ENCODE peak calls at places on chromosomes 13 and 19, in seven cellular contexts. W, C, F, I, U, E and Z are unnamed samples.

GRCh38 chr19:46861691-46862503 is 1.1 kb downstream of the ARHGAP35 start:
- DNase-seq in C (no peak), W (no peak), E (no peak), U (no peak), I (no peak), F (no peak), Z (peak)

GRCh38 chr13:80341771-80342271 is 895 bp upstream of the SPRY2 start:
- DNase-seq in U (no peak), W (no peak), F (no peak), E (peak), I (peak), C (no peak), Z (peak)

GRCh38 chr19:1618157-1619093 is 13.2 kb upstream of the UQCR11 start:
- DNase-seq in E (peak), C (no peak), U (no peak), W (peak), I (peak), F (peak), Z (peak)

GRCh38 chr13:46728777-46729176 is 68.2 kb downstream of the ESD start:
- DNase-seq in F (no peak), U (no peak), C (no peak), E (peak), I (no peak), W (no peak), Z (peak)

GRCh38 chr13:33139186-33139585 is 123.0 kb downstream of the KL start:
- DNase-seq in F (no peak), W (no peak), U (no peak), C (no peak), I (no peak), E (no peak), Z (no peak)

GRCh38 chr13:20825476-20825875 is 51.7 kb upstream of the EEF1AKMT1 start:
- DNase-seq in I (no peak), F (no peak), E (no peak), U (no peak), W (no peak), C (no peak), Z (no peak)

GRCh38 chr13:30805603-30806011 is 70.3 kb downstream of the ALOX5AP start:
- DNase-seq in E (peak), I (peak), F (no peak), W (peak), C (no peak), U (no peak), Z (no peak)

GRCh38 chr19:43534305-43534612 is 1.3 kb downstream of the ZNF575 start:
- DNase-seq in E (no peak), I (no peak), F (no peak), U (no peak), W (no peak), C (no peak), Z (no peak)

GRCh38 chr13:60043262-60043661 is 120.5 kb downstream of the DIAPH3 start:
- DNase-seq in C (no peak), F (no peak), I (peak), E (no peak), W (no peak), U (no peak), Z (no peak)

GRCh38 chr13:30033681-30034447 is 183.4 kb upstream of the UBL3 start:
- DNase-seq in U (no peak), W (no peak), F (no peak), E (no peak), C (no peak), I (no peak), Z (no peak)

GRCh38 chr19:7871280-7871529 is 3.0 kb downstream of the PRR36 start:
- DNase-seq in F (no peak), E (no peak), I (no peak), W (no peak), U (no peak), C (no peak), Z (no peak)

GRCh38 chr19:35388277-35389054 is 17.6 kb downstream of the GPR42 start:
- DNase-seq in I (no peak), E (peak), C (no peak), U (no peak), F (no peak), W (no peak), Z (no peak)

GRCh38 chr19:50896591-50897190 is 14.5 kb downstream of the KLK4 start:
- DNase-seq in C (peak), F (no peak), I (no peak), E (peak), U (peak), W (peak), Z (peak)

GRCh38 chr19:48630289-48631036 is 6.7 kb downstream of the DBP start:
- DNase-seq in C (no peak), U (no peak), I (no peak), W (no peak), E (no peak), F (peak), Z (no peak)

GRCh38 chr13:93080587-93080986 is 146.0 kb upstream of the GPC6 start:
- DNase-seq in C (no peak), I (no peak), W (no peak), F (no peak), U (no peak), E (no peak), Z (no peak)

GRCh38 chr19:3366104-3366760 is at the start of gene NFIC:
- DNase-seq in E (no peak), W (peak), F (no peak), C (no peak), I (peak), U (no peak), Z (peak)

GRCh38 chr19:13846533-13847032 is 30.4 kb upstream of the NANOS3 start:
- DNase-seq in E (peak), W (peak), F (peak), C (peak), U (no peak), I (peak), Z (peak)

GRCh38 chr13:111659236-111659635 is 338.8 kb downstream of the TEX29 start:
- DNase-seq in C (no peak), I (no peak), W (no peak), U (no peak), E (no peak), F (no peak), Z (no peak)

GRCh38 chr19:13986348-13986904 is 19.7 kb downstream of the RFX1 start:
- DNase-seq in U (no peak), E (no peak), I (peak), W (no peak), F (peak), C (peak), Z (no peak)

GRCh38 chr19:45150180-45150579 is 10.6 kb downstream of the NKPD1 start:
- DNase-seq in C (no peak), E (no peak), F (no peak), I (no peak), W (no peak), U (no peak), Z (no peak)

GRCh38 chr19:34274827-34275625 is 20.7 kb downstream of the GARRE1 start:
- DNase-seq in W (no peak), C (no peak), F (no peak), U (no peak), I (no peak), E (peak), Z (no peak)

GRCh38 chr13:112588490-112589297 is 741 bp upstream of the TUBGCP3 start:
- DNase-seq in C (no peak), F (no peak), W (no peak), U (no peak), E (no peak), I (no peak), Z (no peak)

GRCh38 chr19:10776900-10777650 is 58.9 kb downstream of the TMED1 start:
- DNase-seq in W (no peak), F (no peak), U (no peak), E (no peak), I (no peak), C (no peak), Z (no peak)

GRCh38 chr13:113932060-113932459 is 41.8 kb downstream of the C13orf46 start:
- DNase-seq in W (no peak), I (no peak), C (no peak), F (no peak), U (no peak), E (no peak), Z (no peak)

GRCh38 chr13:27556109-27556508 is 64.2 kb downstream of the LNX2 start:
- DNase-seq in U (no peak), W (no peak), C (no peak), I (no peak), E (no peak), F (no peak), Z (no peak)

GRCh38 chr13:87859261-87859660 is 188.1 kb downstream of the SLITRK5 start:
- DNase-seq in U (no peak), I (no peak), E (no peak), C (no peak), W (no peak), F (no peak), Z (no peak)

GRCh38 chr13:45474584-45475454 is 10.1 kb downstream of the COG3 start:
- DNase-seq in W (no peak), F (no peak), I (no peak), E (no peak), C (no peak), U (no peak), Z (no peak)

GRCh38 chr13:29465741-29466293 is 129.7 kb downstream of the SLC7A1 start:
- DNase-seq in C (no peak), F (no peak), W (no peak), U (no peak), E (peak), I (peak), Z (no peak)

GRCh38 chr19:13103961-13104847 is 1.5 kb upstream of the LYL1 start:
- DNase-seq in I (peak), U (no peak), F (peak), E (no peak), C (no peak), W (no peak), Z (peak)

GRCh38 chr13:50080856-50081105 is 65.5 kb downstream of the KCNRG start:
- DNase-seq in U (no peak), C (no peak), I (no peak), W (no peak), E (no peak), F (no peak), Z (no peak)

GRCh38 chr19:10390652-10391286 is 10.4 kb upstream of the TYK2 start:
- DNase-seq in C (no peak), U (peak), E (peak), I (peak), W (peak), F (peak), Z (peak)

GRCh38 chr19:12838182-12838890 is at the start of gene MAST1:
- DNase-seq in U (no peak), E (no peak), W (no peak), I (peak), C (no peak), F (peak), Z (peak)

GRCh38 chr19:7534531-7534980 is 961 bp upstream of the PNPLA6 start:
- DNase-seq in W (no peak), C (no peak), E (peak), F (peak), U (no peak), I (peak), Z (peak)

GRCh38 chr13:113806526-113806925 is 47.5 kb downstream of the TMEM255B start:
- DNase-seq in I (no peak), U (no peak), F (no peak), W (no peak), E (no peak), C (no peak), Z (no peak)

GRCh38 chr19:53844849-53845246 is 20.7 kb upstream of the NLRP12 start:
- DNase-seq in C (no peak), F (no peak), E (no peak), I (no peak), U (no peak), W (no peak), Z (no peak)

GRCh38 chr19:31289976-31290375 is 59.3 kb downstream of the TSHZ3 start:
- DNase-seq in I (no peak), U (no peak), F (no peak), E (no peak), C (no peak), W (no peak), Z (no peak)

GRCh38 chr19:39335168-39335567 is 675 bp downstream of the GMFG start:
- DNase-seq in E (no peak), I (peak), C (no peak), W (no peak), F (no peak), U (no peak), Z (peak)

GRCh38 chr13:81565849-81566248 is 1224.9 kb upstream of the SPRY2 start:
- DNase-seq in W (no peak), I (no peak), C (no peak), E (no peak), F (no peak), U (no peak), Z (no peak)

DNA sequence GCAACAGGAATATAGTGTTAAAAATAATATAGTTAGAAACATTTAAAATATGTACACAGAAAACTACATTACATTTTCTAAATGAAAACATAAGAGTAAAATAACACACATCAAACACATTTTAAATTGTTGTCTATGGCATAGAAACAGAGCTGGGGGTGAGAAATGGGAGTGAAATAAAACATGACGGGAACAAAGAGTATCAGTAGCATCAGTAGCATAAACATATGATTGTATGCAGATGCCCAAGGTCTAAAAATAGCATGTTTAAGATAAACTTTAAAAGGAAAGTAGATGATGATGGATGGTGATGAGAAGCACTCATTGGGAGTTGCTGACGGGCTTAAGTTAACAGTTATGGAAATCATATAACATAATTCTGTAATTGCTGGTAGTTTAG is 1221.7 kb upstream of the SPRY2 start:
- DNase-seq in F (no peak), E (no peak), I (no peak), C (no peak), U (no peak), W (no peak), Z (no peak)
- TF ChIP-seq SIN3A in F (no peak), E (no peak), I (no peak), C (no peak), U (no peak), W (no peak), Z (no peak)

DNA sequence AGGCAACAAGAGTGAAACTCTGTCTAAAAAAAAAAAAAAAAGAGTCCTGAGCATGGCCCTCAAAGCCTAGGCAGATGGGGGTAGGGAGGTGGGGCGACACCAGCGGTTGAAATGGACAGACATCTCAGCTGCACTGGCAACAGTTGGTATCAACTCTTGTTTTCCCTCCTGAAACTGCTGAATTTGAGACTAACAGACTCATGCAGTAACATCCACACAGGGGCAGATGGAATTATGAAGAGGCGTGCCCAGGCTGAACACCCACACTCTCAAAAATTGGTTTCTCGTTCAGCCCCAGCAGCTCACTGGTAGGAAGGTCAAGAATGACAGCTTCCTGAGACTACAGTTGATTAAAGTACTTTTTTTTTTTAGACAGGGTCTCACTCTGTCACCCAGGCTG is 24.1 kb downstream of the PBX4 start:
- DNase-seq in F (no peak), I (no peak), W (no peak), U (no peak), E (no peak), C (no peak), Z (no peak)
- TF ChIP-seq SIN3A in F (no peak), I (no peak), W (no peak), U (no peak), E (no peak), C (no peak), Z (no peak)

GRCh38 chr19:5127710-5128109 is 158.8 kb downstream of the KDM4B start:
- DNase-seq in E (no peak), I (no peak), F (no peak), C (no peak), U (no peak), W (no peak), Z (no peak)

GRCh38 chr19:5130371-5131030 is 161.6 kb downstream of the KDM4B start:
- DNase-seq in W (no peak), I (no peak), U (no peak), F (no peak), C (peak), E (no peak), Z (no peak)

GRCh38 chr19:5129691-5130090 is 160.8 kb downstream of the KDM4B start:
- DNase-seq in U (no peak), F (no peak), E (no peak), C (no peak), I (no peak), W (no peak), Z (no peak)

GRCh38 chr19:5128251-5128931 is 159.5 kb downstream of the KDM4B start:
- DNase-seq in E (no peak), I (peak), C (no peak), F (no peak), U (no peak), W (no peak), Z (peak)

DNA sequence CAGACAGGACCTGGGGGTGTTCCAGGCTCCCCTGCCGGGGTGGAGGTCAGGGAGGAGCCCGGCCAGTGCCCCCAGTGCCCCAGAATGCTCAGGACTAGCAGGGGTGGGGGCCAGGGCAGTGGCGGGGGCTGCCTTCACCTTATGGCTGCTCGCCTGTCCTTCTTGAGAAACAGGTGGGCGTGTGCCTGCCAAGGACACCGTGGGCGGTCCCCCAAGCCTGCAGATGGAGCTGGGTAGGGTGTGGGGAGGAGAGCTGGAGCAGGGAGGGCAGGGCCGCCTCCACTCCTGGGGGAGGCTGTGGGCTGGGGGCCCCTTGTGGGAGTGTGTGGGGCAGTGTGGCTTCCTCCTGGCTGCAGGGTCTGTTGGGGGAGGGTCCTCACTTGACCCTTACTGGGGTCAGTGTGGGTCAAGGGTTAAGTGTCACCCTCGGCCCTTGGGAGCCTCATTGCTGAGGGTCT is 160.0 kb downstream of the KDM4B start:
- DNase-seq in E (no peak), F (no peak), U (no peak), W (no peak), I (no peak), C (no peak), Z (no peak)
- TF ChIP-seq SIN3A in E (no peak), F (no peak), U (no peak), W (no peak), I (no peak), C (no peak), Z (no peak)

GRCh38 chr13:82678052-82678451 is 1204.2 kb downstream of the SLITRK1 start:
- DNase-seq in E (no peak), U (no peak), W (no peak), C (no peak), I (no peak), F (no peak), Z (no peak)

DNA sequence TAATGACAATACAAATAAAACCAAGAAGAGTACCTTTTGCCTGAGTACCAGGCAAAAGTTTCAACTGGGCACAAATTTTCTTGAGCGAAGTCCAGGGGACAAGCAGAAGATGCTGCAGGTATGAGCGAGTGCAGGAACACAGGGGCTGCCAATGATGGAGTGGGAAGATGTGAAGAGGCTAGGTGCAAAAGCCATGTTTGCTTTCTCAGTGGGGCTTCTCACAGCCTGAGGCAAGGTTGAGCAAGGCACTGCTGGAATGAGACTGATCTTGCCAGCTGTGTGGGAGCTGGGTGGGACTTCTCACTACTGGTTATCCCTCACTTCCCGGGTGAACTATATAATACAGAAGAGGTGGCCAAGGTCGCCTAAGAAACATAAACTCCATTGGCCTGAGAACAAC is 1200.7 kb downstream of the SLITRK1 start:
- DNase-seq in I (no peak), U (no peak), W (no peak), C (no peak), F (no peak), E (no peak), Z (no peak)
- TF ChIP-seq SIN3A in I (no peak), U (no peak), W (no peak), C (no peak), F (no peak), E (no peak), Z (no peak)

DNA sequence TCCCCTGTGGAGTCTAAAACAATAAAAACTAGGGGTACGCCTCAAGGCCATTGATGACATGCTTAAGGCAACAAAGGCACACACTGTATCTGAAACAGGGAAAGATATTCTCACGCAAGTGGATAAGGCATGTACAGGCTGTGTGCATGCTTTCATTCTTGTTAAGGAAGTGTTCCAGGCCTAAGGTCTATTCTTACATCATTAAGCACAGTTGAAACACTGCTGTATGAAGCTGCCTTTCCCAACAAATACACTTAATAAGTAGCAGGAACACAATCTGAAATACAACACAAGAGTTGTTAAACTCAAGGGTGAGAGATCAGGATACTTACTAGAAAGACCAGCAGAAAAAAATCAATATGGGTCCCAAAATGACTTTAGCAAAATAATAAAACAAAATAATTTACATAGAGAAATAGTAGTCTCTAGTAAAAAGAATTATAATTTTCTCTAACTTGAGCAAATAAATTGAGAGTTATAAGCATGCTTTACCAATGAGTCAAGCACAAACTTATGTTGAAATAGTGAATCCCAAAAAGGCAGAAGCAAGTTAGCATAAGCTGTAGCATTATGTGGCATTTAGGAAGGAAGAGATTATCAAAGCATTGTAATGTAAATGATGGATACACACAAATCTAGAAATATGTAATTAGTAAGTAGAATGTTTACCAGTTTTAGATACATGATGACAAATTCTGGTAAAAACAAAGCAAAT is 796.9 kb downstream of the SLITRK1 start:
- DNase-seq in C (no peak), I (no peak), F (no peak), U (no peak), W (no peak), E (no peak), Z (no peak)
- TF ChIP-seq SIN3A in C (no peak), I (no peak), F (no peak), U (no peak), W (no peak), E (no peak), Z (no peak)